ENCODE peak calls at places on chromosomes 16 and 17, in eight cellular contexts. Q is A549, X is keratinocyte, S is heart right ventricle, N is adrenal gland, R is tibial nerve, M is neural progenitor cell, O is IMR-90. F is an unnamed sample.
A peak's percentile ranks its signal among the peaks of the same experiment; 100 is the strongest.

GRCh38 chr16:19858006-19858653 is 26.5 kb downstream of the GPRC5B start:
- DNase-seq in M (no peak), S (no peak), N (no peak), O (no peak), Q (no peak), X (no peak), R (no peak), F (no peak)

GRCh38 chr16:57127037-57127763 is 34.8 kb downstream of the CPNE2 start:
- DNase-seq in R (no peak), X (no peak), Q (no peak), N (no peak), M (no peak), S (no peak), O (no peak), F (no peak)

GRCh38 chr17:78903101-78903779 is at the start of gene CEP295NL:
- DNase-seq in Q (peak; percentile 57), N (peak; percentile 88), O (peak; percentile 63), X (no peak), R (no peak), M (peak; percentile 90), S (no peak), F (no peak)

GRCh38 chr17:39742856-39743436 is 5.2 kb downstream of the GRB7 start:
- DNase-seq in X (no peak), M (no peak), S (no peak), O (no peak), Q (no peak), R (no peak), N (no peak), F (no peak)

GRCh38 chr17:72470338-72471133 is 349.7 kb downstream of the SOX9 start:
- DNase-seq in R (no peak), S (no peak), M (no peak), N (no peak), O (no peak), X (no peak), Q (no peak), F (no peak)

GRCh38 chr16:88905563-88905962 is 39.1 kb upstream of the PABPN1L start:
- DNase-seq in M (peak; percentile 79), Q (peak; percentile 42), S (no peak), N (peak; percentile 62), R (no peak), X (no peak), O (no peak), F (no peak)

GRCh38 chr16:67628216-67628615 is 16.7 kb upstream of the CARMIL2 start:
- DNase-seq in X (no peak), N (no peak), S (no peak), O (no peak), M (no peak), R (no peak), Q (no peak), F (no peak)

GRCh38 chr17:42561908-42562844 is at the start of gene COASY:
- DNase-seq in S (peak; percentile 94), M (peak; percentile 96), N (peak; percentile 98), Q (peak; percentile 99), R (peak; percentile 93), O (peak; percentile 97), X (peak; percentile 82), F (peak; percentile 89)

GRCh38 chr16:89909777-89910716 is 8.6 kb upstream of the MC1R start:
- DNase-seq in S (peak; percentile 85), X (no peak), R (peak; percentile 69), Q (peak; percentile 79), O (peak; percentile 64), N (peak; percentile 89), M (peak; percentile 86), F (peak; percentile 86)

GRCh38 chr17:78993241-78993956 is 13.7 kb upstream of the LGALS3BP start:
- DNase-seq in N (peak; percentile 74), Q (peak; percentile 69), X (no peak), R (peak; percentile 59), S (peak; percentile 36), O (peak; percentile 41), M (peak; percentile 69), F (peak; percentile 78)

GRCh38 chr16:89422527-89422904 is 67.8 kb downstream of the ANKRD11 start:
- DNase-seq in R (no peak), M (no peak), X (no peak), S (no peak), N (no peak), O (peak; percentile 59), Q (no peak), F (no peak)

GRCh38 chr17:54948380-54948779 is 20.1 kb downstream of the COX11 start:
- DNase-seq in M (no peak), R (no peak), N (no peak), X (peak; percentile 41), O (peak; percentile 98), Q (peak; percentile 36), S (no peak), F (peak; percentile 88)

GRCh38 chr17:50272246-50272645 is 2.0 kb upstream of the TMEM92 start:
- DNase-seq in X (no peak), M (no peak), R (no peak), N (no peak), O (no peak), Q (no peak), S (no peak), F (no peak)
- H3K4me3 ChIP-seq in X (peak overlapping the region; percentile 53), M (no peak overlapping the region), R (peak overlapping the region; percentile 46), N (peak overlapping the region; percentile 84), O (no peak overlapping the region), Q (peak overlapping the region; percentile 51), S (no peak overlapping the region), F (no peak overlapping the region)

GRCh38 chr16:75402821-75403475 is 30.4 kb downstream of the CFDP1 start:
- DNase-seq in Q (peak; percentile 44), N (peak; percentile 30), S (no peak), X (no peak), O (peak; percentile 60), R (no peak), M (peak; percentile 16), F (no peak)
- H3K27ac ChIP-seq in Q (no peak overlapping the region), N (peak overlapping the region; percentile 62), S (peak overlapping the region; percentile 86), X (no peak overlapping the region), O (no peak overlapping the region), R (peak overlapping the region; percentile 58), M (no peak overlapping the region), F (peak overlapping the region; percentile 60)

DNA sequence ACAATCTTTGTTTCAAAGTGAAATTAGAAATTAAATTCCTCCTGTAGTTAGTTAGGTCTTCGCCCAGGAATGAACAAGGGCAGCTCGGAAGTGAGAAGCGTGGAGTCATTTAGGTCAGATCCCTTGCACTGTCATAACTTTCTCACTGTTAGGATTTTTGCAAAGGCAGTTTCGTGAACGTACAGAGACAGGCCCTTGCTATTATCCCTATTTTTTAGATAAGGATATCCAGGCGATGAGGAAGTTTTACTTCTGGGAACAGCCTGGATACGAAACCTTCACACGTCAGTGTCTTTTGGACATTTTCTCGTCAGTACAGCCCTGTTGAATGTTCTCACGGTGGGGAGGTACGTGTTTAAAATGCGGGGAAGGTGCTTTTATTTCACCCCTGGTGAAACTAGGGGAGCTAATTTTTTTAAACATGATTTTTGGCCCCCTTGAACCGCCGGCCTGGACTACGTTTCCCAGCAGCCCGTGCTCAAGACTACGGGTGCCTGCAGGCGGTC is 288 bp upstream of the RBL2 start:
- DNase-seq in Q (no peak), O (peak; percentile 75), N (peak; percentile 88), M (no peak), X (no peak), S (no peak), R (no peak), F (no peak)
- H3K4me1 ChIP-seq in Q (peaks cover 9% of the 10 kb centered on the region), O (no peaks in the 10 kb centered on the region), N (no peaks in the 10 kb centered on the region), M (peaks cover 8% of the 10 kb centered on the region), X (peaks cover 12% of the 10 kb centered on the region), S (peaks cover 18% of the 10 kb centered on the region), R (peaks cover 4% of the 10 kb centered on the region), F (peaks cover 4% of the 10 kb centered on the region)

DNA sequence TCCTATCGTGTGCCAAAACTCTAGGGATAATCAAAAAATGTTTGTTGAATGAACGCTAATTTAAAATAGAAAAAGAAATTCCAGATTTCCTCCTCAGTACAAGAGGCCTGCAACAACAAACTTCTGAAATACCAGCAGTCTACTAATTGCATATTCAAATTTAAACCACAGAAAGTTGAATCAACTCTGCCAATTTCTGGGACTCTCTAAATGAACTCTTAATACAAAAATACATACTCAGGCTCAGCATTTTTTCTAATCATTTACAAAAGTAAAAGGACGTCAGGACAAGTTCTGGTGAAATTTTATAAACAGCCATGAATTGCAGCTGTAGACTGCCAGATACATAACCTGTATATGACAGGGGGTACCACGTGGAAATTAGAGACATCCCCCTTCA is 49.0 kb downstream of the KANSL1 start:
- DNase-seq in N (no peak), Q (no peak), O (no peak), X (no peak), S (no peak), M (no peak), R (no peak), F (no peak)
- H3K4me3 ChIP-seq in N (no peak overlapping the region), Q (no peak overlapping the region), O (no peak overlapping the region), X (no peak overlapping the region), S (no peak overlapping the region), M (no peak overlapping the region), R (no peak overlapping the region), F (no peak overlapping the region)

DNA sequence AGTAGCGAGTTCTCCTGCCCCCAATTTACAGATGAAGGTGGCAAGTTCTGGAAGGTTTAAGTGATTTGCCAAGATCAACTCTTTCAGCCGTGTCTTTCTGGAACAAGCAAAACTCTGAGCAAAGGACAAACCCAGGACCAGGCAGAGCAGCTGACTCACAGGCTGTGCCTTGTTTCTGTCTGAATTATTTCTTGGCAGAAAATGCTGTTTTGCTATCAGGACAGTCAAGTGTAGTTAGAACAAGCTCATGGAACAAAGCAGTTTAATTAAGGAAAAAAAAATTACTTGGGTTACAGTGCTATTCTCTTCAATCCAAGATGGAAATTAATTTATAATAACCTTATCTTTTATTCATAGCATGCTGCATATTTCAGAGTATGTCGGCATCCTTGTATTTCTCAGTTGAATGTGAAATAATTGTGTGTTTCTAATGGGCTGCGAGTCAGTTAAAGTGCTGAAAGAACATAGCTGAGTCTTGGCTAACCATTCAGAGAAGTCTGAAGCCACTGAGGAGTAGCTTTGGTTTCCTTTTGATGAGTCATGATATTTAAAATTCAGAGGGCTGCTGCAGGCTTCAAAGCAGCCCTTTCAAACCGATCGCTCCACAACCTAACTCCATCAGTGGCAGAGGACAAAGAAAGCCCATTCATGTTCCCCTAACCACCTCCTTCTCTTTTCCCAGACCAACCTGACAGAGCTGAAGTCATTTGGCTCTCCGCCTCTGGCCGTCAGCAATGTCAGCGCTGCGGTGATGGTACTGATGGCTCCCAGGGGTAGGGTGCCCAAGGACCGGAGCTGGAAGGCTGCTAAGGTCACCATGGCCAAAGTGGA is 143.7 kb downstream of the ZNF18 start:
- DNase-seq in O (no peak), R (peak; percentile 18), X (no peak), S (no peak), M (no peak), Q (no peak), N (no peak), F (no peak)
- H3K27ac ChIP-seq in O (no peak overlapping the region), R (peak overlapping the region; percentile 70), X (peak overlapping the region; percentile 25), S (peak overlapping the region; percentile 36), M (no peak overlapping the region), Q (no peak overlapping the region), N (no peak overlapping the region), F (no peak overlapping the region)

F was measured in SJSA1.